ENCODE peak calls at places on chromosome 2, in four cellular contexts. One of them, this sample, is unnamed.

GRCh38 chr2:121240436-121240835 is 44.6 kb downstream of the TFCP2L1 start:
- DNase-seq in HL-60: no peak
- DNase-seq in hepatocyte: no peak
- DNase-seq in Panc1: no peak
- DNase-seq in this sample: no peak

GRCh38 chr2:157751462-157752058 is 122.9 kb upstream of the ACVR1C start:
- DNase-seq in Panc1: no peak
- DNase-seq in HL-60: no peak
- DNase-seq in hepatocyte: no peak
- DNase-seq in this sample: peak

GRCh38 chr2:71117064-71117463 is 13.0 kb downstream of the MCEE start:
- DNase-seq in Panc1: no peak
- DNase-seq in hepatocyte: no peak
- DNase-seq in HL-60: no peak
- DNase-seq in this sample: no peak

GRCh38 chr2:5555636-5556035 is 136.5 kb upstream of the SOX11 start:
- DNase-seq in hepatocyte: no peak
- DNase-seq in HL-60: no peak
- DNase-seq in Panc1: no peak
- DNase-seq in this sample: no peak

GRCh38 chr2:46098606-46099005 is 198.6 kb upstream of the EPAS1 start:
- DNase-seq in HL-60: no peak
- DNase-seq in Panc1: no peak
- DNase-seq in hepatocyte: no peak
- DNase-seq in this sample: no peak

GRCh38 chr2:200829258-200829655 is 17.5 kb downstream of the BZW1 start:
- DNase-seq in HL-60: no peak
- DNase-seq in Panc1: no peak
- DNase-seq in hepatocyte: no peak
- DNase-seq in this sample: no peak

GRCh38 chr2:99421469-99421868 is 68.3 kb downstream of the REV1 start:
- DNase-seq in HL-60: no peak
- DNase-seq in hepatocyte: no peak
- DNase-seq in Panc1: no peak
- DNase-seq in this sample: no peak

GRCh38 chr2:30679416-30680088 is 127.7 kb downstream of the CAPN13 start:
- DNase-seq in Panc1: no peak
- DNase-seq in HL-60: no peak
- DNase-seq in hepatocyte: no peak
- DNase-seq in this sample: no peak

GRCh38 chr2:120301289-120301688 is 44.6 kb upstream of the INHBB start:
- DNase-seq in Panc1: no peak
- DNase-seq in HL-60: no peak
- DNase-seq in hepatocyte: no peak
- DNase-seq in this sample: no peak

GRCh38 chr2:112831380-112831930 is 5.1 kb downstream of the IL1B start:
- DNase-seq in hepatocyte: no peak
- DNase-seq in Panc1: no peak
- DNase-seq in HL-60: peak
- DNase-seq in this sample: no peak

GRCh38 chr2:13597176-13597575 is 880.4 kb downstream of the TRIB2 start:
- DNase-seq in HL-60: no peak
- DNase-seq in Panc1: no peak
- DNase-seq in hepatocyte: no peak
- DNase-seq in this sample: no peak

GRCh38 chr2:7015007-7015950 is 98.1 kb downstream of the RNF144A start:
- DNase-seq in Panc1: no peak
- DNase-seq in HL-60: no peak
- DNase-seq in hepatocyte: no peak
- DNase-seq in this sample: no peak

GRCh38 chr2:169476459-169476858 is 2.8 kb upstream of the BBS5 start:
- DNase-seq in hepatocyte: no peak
- DNase-seq in Panc1: no peak
- DNase-seq in HL-60: no peak
- DNase-seq in this sample: no peak

GRCh38 chr2:35580951-35581350 is 774.6 kb upstream of the CRIM1 start:
- DNase-seq in HL-60: no peak
- DNase-seq in hepatocyte: no peak
- DNase-seq in Panc1: no peak
- DNase-seq in this sample: no peak

GRCh38 chr2:237885171-237885930 is 25.9 kb downstream of the RAMP1 start:
- DNase-seq in Panc1: no peak
- DNase-seq in hepatocyte: peak
- DNase-seq in HL-60: no peak
- DNase-seq in this sample: no peak

GRCh38 chr2:218393750-218394290 is 5.8 kb upstream of the CTDSP1 start:
- DNase-seq in HL-60: peak
- DNase-seq in hepatocyte: peak
- DNase-seq in Panc1: no peak
- DNase-seq in this sample: no peak

GRCh38 chr2:191597186-191597751 is 80.7 kb upstream of the NABP1 start:
- DNase-seq in Panc1: no peak
- DNase-seq in hepatocyte: no peak
- DNase-seq in HL-60: no peak
- DNase-seq in this sample: no peak

GRCh38 chr2:55017428-55017827 is 32.8 kb downstream of the RTN4 start:
- DNase-seq in hepatocyte: no peak
- DNase-seq in HL-60: no peak
- DNase-seq in Panc1: no peak
- DNase-seq in this sample: no peak
- H3K27ac ChIP-seq in hepatocyte: no peak
- H3K27ac ChIP-seq in HL-60: peak
- H3K27ac ChIP-seq in Panc1: peak
- H3K27ac ChIP-seq in this sample: no peak

GRCh38 chr2:222268311-222268980 is 30.4 kb downstream of the PAX3 start:
- DNase-seq in HL-60: no peak
- DNase-seq in hepatocyte: no peak
- DNase-seq in Panc1: no peak
- DNase-seq in this sample: no peak

GRCh38 chr2:222271854-222272253 is 26.9 kb downstream of the PAX3 start:
- DNase-seq in HL-60: no peak
- DNase-seq in hepatocyte: no peak
- DNase-seq in Panc1: no peak
- DNase-seq in this sample: no peak

GRCh38 chr2:222270436-222270835 is 28.4 kb downstream of the PAX3 start:
- DNase-seq in HL-60: no peak
- DNase-seq in hepatocyte: no peak
- DNase-seq in Panc1: no peak
- DNase-seq in this sample: no peak

GRCh38 chr2:222272446-222273035 is 26.3 kb downstream of the PAX3 start:
- DNase-seq in hepatocyte: no peak
- DNase-seq in Panc1: no peak
- DNase-seq in HL-60: no peak
- DNase-seq in this sample: peak

GRCh38 chr2:222269132-222269531 is 29.7 kb downstream of the PAX3 start:
- DNase-seq in hepatocyte: no peak
- DNase-seq in Panc1: no peak
- DNase-seq in HL-60: no peak
- DNase-seq in this sample: peak
- H3K27ac ChIP-seq in hepatocyte: no peak
- H3K27ac ChIP-seq in Panc1: no peak
- H3K27ac ChIP-seq in HL-60: no peak
- H3K27ac ChIP-seq in this sample: no peak

DNA sequence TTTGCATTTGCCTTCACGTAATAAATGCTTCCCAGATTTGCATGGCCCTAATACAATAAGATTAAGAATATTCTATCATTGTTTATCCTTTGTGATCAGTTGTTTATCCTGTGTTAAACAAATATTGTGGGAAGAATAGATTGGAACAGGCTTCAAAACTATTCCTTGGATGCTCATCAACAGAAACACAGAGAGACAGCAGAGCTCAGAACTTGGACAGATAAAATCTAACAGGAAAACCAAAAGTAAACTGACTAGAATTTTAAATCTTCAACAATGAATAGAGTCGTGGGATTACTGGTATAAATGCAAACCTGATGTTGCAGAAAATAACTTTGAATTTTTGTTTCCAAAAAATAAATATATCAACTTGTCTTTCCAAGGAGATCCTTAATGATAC is 60.0 kb upstream of the TANK start:
- DNase-seq in HL-60: no peak
- DNase-seq in Panc1: no peak
- DNase-seq in hepatocyte: no peak
- DNase-seq in this sample: no peak
- H3K27ac ChIP-seq in HL-60: no peak
- H3K27ac ChIP-seq in Panc1: no peak
- H3K27ac ChIP-seq in hepatocyte: no peak
- H3K27ac ChIP-seq in this sample: no peak

DNA sequence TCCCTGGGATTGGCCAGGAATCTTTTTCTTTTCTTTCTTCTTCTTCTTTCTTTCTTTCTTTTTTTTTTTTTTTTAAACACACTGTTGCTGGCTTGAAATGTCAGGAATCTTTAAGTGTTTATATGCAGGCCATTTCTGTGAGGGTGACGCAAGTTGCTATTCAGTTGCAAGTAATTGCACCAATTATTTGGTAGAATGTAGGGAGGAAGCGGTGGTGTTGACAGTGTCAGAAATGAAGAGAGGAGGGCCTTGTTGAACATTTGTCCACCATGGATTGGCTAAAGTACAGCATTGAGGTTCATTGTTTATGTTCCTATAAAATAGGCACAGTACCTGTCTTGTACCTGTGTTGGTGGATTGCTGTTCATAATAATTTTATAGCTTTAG is 6.5 kb downstream of the RPIA start:
- DNase-seq in HL-60: peak
- DNase-seq in Panc1: no peak
- DNase-seq in hepatocyte: no peak
- DNase-seq in this sample: no peak
- H3K27ac ChIP-seq in HL-60: no peak
- H3K27ac ChIP-seq in Panc1: no peak
- H3K27ac ChIP-seq in hepatocyte: peak
- H3K27ac ChIP-seq in this sample: no peak

DNA sequence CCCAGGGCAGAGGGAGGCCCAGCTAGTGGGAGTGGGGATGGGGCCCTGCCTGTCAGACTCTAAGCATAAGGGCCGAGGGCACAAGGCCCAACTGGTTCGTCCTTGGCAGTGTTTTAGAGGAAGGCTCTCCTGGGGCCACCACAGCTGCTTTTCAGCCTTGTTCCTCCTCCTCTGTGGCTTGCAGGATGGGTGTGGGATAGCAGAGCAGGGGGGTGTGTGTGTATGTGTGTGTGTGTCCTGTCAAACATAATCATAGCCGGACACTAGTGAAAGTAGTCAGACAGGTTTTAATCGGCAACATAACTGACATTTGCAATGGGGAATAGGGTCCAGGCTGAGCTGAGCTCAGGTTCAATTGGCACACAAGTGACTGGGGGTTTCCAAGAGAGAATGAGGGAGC is 114.2 kb downstream of the SEPTIN10 start:
- DNase-seq in hepatocyte: peak
- DNase-seq in HL-60: peak
- DNase-seq in Panc1: no peak
- DNase-seq in this sample: no peak
- H3K27ac ChIP-seq in hepatocyte: no peak
- H3K27ac ChIP-seq in HL-60: no peak
- H3K27ac ChIP-seq in Panc1: no peak
- H3K27ac ChIP-seq in this sample: no peak

GRCh38 chr2:20072436-20073158 is 21.2 kb upstream of the LAPTM4A start:
- DNase-seq in HL-60: no peak
- DNase-seq in hepatocyte: no peak
- DNase-seq in Panc1: no peak
- DNase-seq in this sample: no peak
- H3K27ac ChIP-seq in HL-60: no peak
- H3K27ac ChIP-seq in hepatocyte: peak
- H3K27ac ChIP-seq in Panc1: no peak
- H3K27ac ChIP-seq in this sample: no peak

GRCh38 chr2:240441993-240442411 is 6.5 kb downstream of the GPC1 start:
- DNase-seq in HL-60: no peak
- DNase-seq in hepatocyte: no peak
- DNase-seq in Panc1: no peak
- DNase-seq in this sample: no peak
- H3K27ac ChIP-seq in HL-60: no peak
- H3K27ac ChIP-seq in hepatocyte: no peak
- H3K27ac ChIP-seq in Panc1: no peak
- H3K27ac ChIP-seq in this sample: no peak

DNA sequence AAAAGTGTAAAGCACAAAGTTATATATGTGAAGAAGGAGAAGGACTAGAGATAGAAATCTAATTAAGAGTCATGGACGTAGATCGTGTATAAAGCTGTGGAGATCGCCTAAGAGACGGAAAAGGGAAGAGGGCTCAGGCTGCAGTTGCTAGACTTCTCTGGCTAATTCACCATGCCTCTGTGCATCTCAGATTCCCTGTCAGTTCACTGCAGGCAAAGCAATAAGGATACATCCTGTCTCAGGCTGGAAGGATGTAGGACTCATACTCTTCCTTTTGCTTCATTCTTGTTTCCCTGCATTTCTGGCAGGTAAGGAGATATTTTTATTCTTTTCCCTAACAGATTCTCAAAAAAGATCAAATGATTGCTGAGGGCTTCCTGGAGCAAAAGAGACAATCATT is 112.6 kb downstream of the AP1S3 start:
- DNase-seq in hepatocyte: no peak
- DNase-seq in HL-60: no peak
- DNase-seq in Panc1: no peak
- DNase-seq in this sample: no peak
- H3K27ac ChIP-seq in hepatocyte: peak
- H3K27ac ChIP-seq in HL-60: no peak
- H3K27ac ChIP-seq in Panc1: peak
- H3K27ac ChIP-seq in this sample: no peak

DNA sequence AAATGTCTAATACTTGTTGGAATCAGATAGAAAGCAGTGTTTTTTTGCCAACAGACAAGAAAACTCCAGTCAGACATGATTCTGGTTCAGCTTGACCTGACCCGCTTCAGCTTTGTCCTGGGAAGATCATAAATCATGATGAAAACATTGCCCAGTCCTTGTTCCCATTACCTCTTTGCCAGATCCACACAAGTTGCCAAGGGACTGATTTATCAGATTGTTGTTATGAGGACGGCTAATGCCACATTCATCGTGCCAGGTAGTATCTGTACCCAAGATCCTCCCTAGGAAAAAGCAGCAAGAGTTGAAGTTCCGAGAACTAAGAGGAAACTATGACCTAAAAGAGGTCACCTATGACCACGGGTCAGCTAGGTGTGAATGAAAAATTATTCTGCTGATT is 39.0 kb downstream of the SLC40A1 start:
- DNase-seq in HL-60: no peak
- DNase-seq in hepatocyte: no peak
- DNase-seq in Panc1: no peak
- DNase-seq in this sample: no peak
- H3K27ac ChIP-seq in HL-60: no peak
- H3K27ac ChIP-seq in hepatocyte: peak
- H3K27ac ChIP-seq in Panc1: no peak
- H3K27ac ChIP-seq in this sample: no peak

This sample was measured in neural progenitor cell.